ENCODE peak calls at places on chromosomes 11 and 22, in seven cellular contexts. M is hippocampal formation; T is IMR-90; V is naive thymus-derived CD8-positive, alpha-beta T cell; X is anterior cingulate cortex; A is stimulated activated CD4-positive, alpha-beta T cell treated with anti-CD3 and anti-CD28 coated beads, Interleukin-1b, Interleukin-23, amount 100 ng/mL, for 24 hours; H is substantia nigra. L is an unnamed sample.
A peak's percentile ranks its signal among the peaks of the same experiment; 100 is the strongest.

GRCh38 chr11:44497995-44498394 is 67.5 kb upstream of the CD82 start:
- DNase-seq in V (no peak), X (no peak), T (no peak), M (no peak), H (no peak), A (no peak), L (no peak)

GRCh38 chr11:108966206-108966605 is 301.3 kb downstream of the DDX10 start:
- DNase-seq in M (no peak), A (no peak), V (no peak), X (no peak), H (no peak), T (no peak), L (no peak)

GRCh38 chr11:8368194-8368593 is 104.5 kb upstream of the LMO1 start:
- DNase-seq in V (no peak), T (no peak), A (no peak), H (no peak), X (no peak), M (no peak), L (no peak)

GRCh38 chr22:20152464-20152890 is 1.6 kb upstream of the CCDC188 start:
- DNase-seq in V (no peak), H (no peak), M (no peak), A (no peak), T (no peak), X (no peak), L (no peak)

GRCh38 chr11:73661035-73661628 is 14.8 kb downstream of the PLEKHB1 start:
- DNase-seq in X (peak; percentile 85), H (peak; percentile 79), M (peak; percentile 79), T (peak; percentile 77), A (peak; percentile 81), V (peak; percentile 83), L (peak; percentile 83)

GRCh38 chr22:21450320-21450831 is 16.8 kb upstream of the TMEM191C start:
- DNase-seq in M (no peak), X (no peak), T (no peak), A (no peak), V (no peak), H (no peak), L (no peak)

GRCh38 chr22:20448630-20449029 is 11.0 kb upstream of the SCARF2 start:
- DNase-seq in V (no peak), A (no peak), H (no peak), X (no peak), M (no peak), T (no peak), L (no peak)

GRCh38 chr11:35016939-35017338 is 100.5 kb downstream of the PDHX start:
- DNase-seq in X (no peak), V (no peak), A (no peak), M (no peak), T (peak; percentile 28), H (no peak), L (no peak)